ENCODE peak calls at places on chromosomes 5 and 9, in six cellular contexts. K is coronary artery; I is body of pancreas; T is transverse colon; P is CD8-positive, alpha-beta memory T cell; J is left ventricle myocardium inferior. R is an unnamed sample.

GRCh38 chr5:147417133-147417813 is 92.6 kb downstream of the DPYSL3 start:
- DNase-seq in I (peak), P (no peak), K (peak), J (peak), T (peak), R (no peak)

GRCh38 chr5:86909461-86909881 is 291.7 kb downstream of the COX7C start:
- DNase-seq in J (no peak), T (no peak), I (no peak), P (no peak), K (no peak), R (no peak)

GRCh38 chr5:129971684-129972083 is 67.4 kb downstream of the CHSY3 start:
- DNase-seq in K (no peak), T (no peak), J (no peak), I (no peak), P (no peak), R (no peak)

GRCh38 chr5:130712324-130712723 is 452.7 kb downstream of the HINT1 start:
- DNase-seq in I (no peak), T (no peak), K (no peak), J (no peak), P (no peak), R (no peak)

GRCh38 chr9:8205580-8205979 is 406.0 kb upstream of the DMAC1 start:
- DNase-seq in T (no peak), P (no peak), J (no peak), K (no peak), I (no peak), R (no peak)

GRCh38 chr5:13745508-13745907 is 199.0 kb downstream of the DNAH5 start:
- DNase-seq in P (no peak), T (no peak), K (no peak), I (no peak), J (no peak), R (no peak)

GRCh38 chr9:124390812-124391658 is 24.2 kb downstream of the PSMB7 start:
- DNase-seq in P (no peak), K (no peak), J (no peak), I (no peak), T (no peak), R (no peak)

GRCh38 chr9:37575921-37576721 is at the start of gene FBXO10:
- DNase-seq in I (peak), K (peak), P (peak), J (peak), T (peak), R (peak)

GRCh38 chr9:134692573-134692860 is 50.9 kb downstream of the COL5A1 start:
- DNase-seq in P (no peak), I (no peak), T (no peak), K (no peak), J (no peak), R (no peak)

GRCh38 chr5:173056783-173057061 is 570 bp downstream of the CREBRF start:
- DNase-seq in I (no peak), T (no peak), K (no peak), P (no peak), J (peak), R (no peak)

GRCh38 chr5:134077926-134078580 is 36.4 kb upstream of the TCF7 start:
- DNase-seq in T (no peak), P (no peak), J (no peak), K (no peak), I (peak), R (no peak)

GRCh38 chr5:68024426-68024825 is 191.1 kb upstream of the PIK3R1 start:
- DNase-seq in T (no peak), J (no peak), I (no peak), P (no peak), K (no peak), R (no peak)

GRCh38 chr5:178438746-178439260 is 151.4 kb downstream of the COL23A1 start:
- DNase-seq in K (no peak), T (no peak), P (no peak), I (no peak), J (no peak), R (no peak)

GRCh38 chr5:81579525-81579924 is 171.4 kb downstream of the SSBP2 start:
- DNase-seq in P (no peak), J (no peak), I (no peak), K (no peak), T (no peak), R (no peak)

GRCh38 chr5:14581891-14582796 is 552 bp downstream of the OTULINL start:
- DNase-seq in J (peak), T (peak), K (no peak), P (peak), I (peak), R (no peak)

GRCh38 chr5:112757468-112758208 is 20.0 kb downstream of the APC start:
- DNase-seq in P (no peak), J (no peak), I (no peak), K (no peak), T (no peak), R (no peak)

GRCh38 chr5:177552839-177553455 is 1.4 kb downstream of the FAM193B start:
- DNase-seq in I (no peak), T (no peak), J (no peak), K (no peak), P (no peak), R (no peak)

GRCh38 chr5:16508730-16509531 is 43.3 kb upstream of the ZNF622 start:
- DNase-seq in J (peak), P (no peak), K (no peak), T (peak), I (peak), R (peak)

GRCh38 chr5:6435356-6435755 is 13.3 kb upstream of the UBE2QL1 start:
- DNase-seq in P (no peak), I (no peak), J (no peak), T (no peak), K (peak), R (no peak)

DNA sequence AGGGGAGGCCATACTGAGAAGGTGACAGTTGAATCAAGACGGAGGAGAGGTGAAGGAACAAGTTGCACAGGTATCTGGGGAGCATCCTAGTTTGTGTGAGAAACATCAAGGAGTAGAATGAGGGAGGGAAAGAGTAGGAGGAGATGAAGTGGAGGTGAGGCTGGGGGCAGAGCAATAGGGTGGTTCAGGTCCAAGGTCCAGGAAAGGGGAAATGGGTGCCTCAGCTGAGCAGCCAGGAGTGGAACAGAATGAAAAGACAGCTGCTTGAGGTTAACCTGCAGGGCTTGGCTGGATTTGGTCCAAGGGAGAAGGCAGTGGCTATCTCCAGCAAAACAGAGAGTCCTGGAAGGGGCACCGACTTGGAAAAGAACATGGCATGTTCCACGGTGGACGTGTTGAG is 5.3 kb downstream of the SLC1A1 start:
- DNase-seq in T (no peak), K (no peak), J (no peak), I (no peak), P (no peak), R (no peak)
- H3K27ac ChIP-seq in T (no peak), K (no peak), J (no peak), I (no peak), P (no peak), R (no peak)

DNA sequence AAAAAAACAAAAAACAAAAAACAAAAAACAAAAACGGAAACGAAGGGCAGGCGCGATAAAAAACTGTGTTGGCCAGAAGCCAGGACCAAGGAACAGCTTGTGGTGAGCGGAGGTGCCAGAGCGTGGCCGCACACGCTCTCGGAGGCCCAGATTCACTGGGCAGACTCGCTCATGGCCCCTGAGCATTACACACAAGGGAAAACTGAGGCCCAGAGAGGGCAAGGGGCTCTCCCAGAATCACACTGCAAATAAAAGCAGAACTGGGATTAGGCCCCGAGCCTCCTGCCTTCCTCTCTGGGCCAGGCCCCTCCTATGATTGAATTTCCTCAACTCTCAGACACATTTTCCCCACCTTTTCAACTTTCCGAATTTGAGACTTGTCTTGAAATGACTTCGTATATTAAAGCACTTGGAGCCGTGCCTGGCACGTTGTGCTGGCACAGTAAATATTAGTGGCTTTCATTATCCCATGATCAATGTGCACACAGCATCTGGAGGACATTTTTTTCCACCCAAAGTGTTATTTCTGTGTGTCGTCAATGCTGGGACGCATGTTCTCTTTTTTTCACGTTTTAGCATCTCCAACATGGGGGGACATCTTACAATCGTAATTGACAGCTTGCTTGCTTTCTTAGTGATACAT is 7.4 kb downstream of the FIBCD1 start:
- DNase-seq in T (no peak), J (no peak), K (no peak), P (no peak), I (no peak), R (no peak)
- H3K27ac ChIP-seq in T (no peak), J (no peak), K (no peak), P (no peak), I (no peak), R (no peak)

GRCh38 chr5:149826574-149826973 is 96.5 kb downstream of the PPARGC1B start:
- DNase-seq in T (no peak), P (no peak), J (peak), I (no peak), K (no peak), R (no peak)
- H3K27ac ChIP-seq in T (peak), P (no peak), J (peak), I (no peak), K (no peak), R (no peak)

DNA sequence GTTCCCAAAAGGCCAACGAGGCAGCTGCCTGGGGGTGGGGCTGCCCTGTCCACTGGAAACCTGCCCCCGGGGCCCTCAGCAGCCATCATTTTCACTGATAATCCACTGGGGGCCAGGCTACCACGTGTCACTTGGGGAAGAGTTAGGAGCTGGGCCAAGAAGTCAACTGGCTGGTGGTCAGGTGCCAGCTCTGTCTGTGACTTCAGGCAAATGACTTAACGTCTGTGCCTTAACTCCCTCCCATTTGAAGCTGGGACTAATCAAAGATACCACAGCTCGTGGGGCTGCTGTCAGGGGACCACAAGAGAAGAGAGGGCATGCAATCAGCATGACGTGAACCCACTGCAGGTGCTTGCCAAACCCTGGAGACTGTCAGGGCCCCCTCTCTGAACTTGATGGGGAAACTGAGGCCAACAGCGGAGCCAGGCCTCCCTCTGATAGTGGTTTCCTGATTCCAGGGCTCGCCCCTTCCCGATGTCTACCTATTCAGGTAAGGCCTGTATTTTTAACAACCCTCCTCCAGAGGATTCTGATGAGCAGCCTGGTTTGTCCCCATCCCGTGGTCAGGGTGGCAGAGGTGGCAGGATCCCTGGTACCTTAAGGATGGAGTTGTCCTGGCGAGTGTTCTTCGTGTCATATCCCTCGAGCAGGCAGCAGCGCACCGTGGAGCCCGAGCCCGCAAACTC is 12.3 kb upstream of the DPM2 start:
- DNase-seq in P (no peak), I (peak), J (peak), K (no peak), T (no peak), R (peak)
- H3K27ac ChIP-seq in P (no peak), I (peak), J (peak), K (peak), T (peak), R (peak)

GRCh38 chr9:114276908-114277821 is 45.7 kb upstream of the ORM1 start:
- DNase-seq in T (no peak), K (peak), J (peak), I (peak), P (peak), R (no peak)
- H3K27ac ChIP-seq in T (no peak), K (peak), J (no peak), I (no peak), P (no peak), R (no peak)

R was measured in substantia nigra.